ENCODE peak calls at places on chromosomes 11 and 22, in ten cellular contexts. F is dorsolateral prefrontal cortex, V is WERI-Rb-1, Q is left lung, O is left ventricle myocardium inferior, D is colonic mucosa, Z is endodermal cell, X is fibroblast of lung, T is hepatocyte, G is transverse colon. M is an unnamed sample.

GRCh38 chr22:16953206-16954059 is 54.6 kb downstream of the GAB4 start:
- DNase-seq in G (no peak), Q (no peak), F (no peak), O (no peak), Z (no peak), X (no peak), T (no peak), V (no peak), D (no peak), M (no peak)

GRCh38 chr22:42938976-42939375 is 76.0 kb downstream of the PACSIN2 start:
- DNase-seq in V (no peak), Q (no peak), D (no peak), T (no peak), O (no peak), G (no peak), F (no peak), Z (peak), X (no peak), M (peak)

GRCh38 chr11:111419641-111420327 is 40.7 kb upstream of the POU2AF1 start:
- DNase-seq in D (no peak), Z (peak), V (no peak), Q (no peak), X (no peak), O (no peak), G (no peak), F (peak), T (no peak), M (peak)

GRCh38 chr11:2460540-2461252 is 15.9 kb downstream of the KCNQ1 start:
- DNase-seq in O (no peak), D (peak), G (peak), T (no peak), F (no peak), V (no peak), Q (no peak), X (no peak), Z (no peak), M (no peak)

GRCh38 chr22:33971561-33971961 is 51.3 kb upstream of the LARGE1 start:
- DNase-seq in O (no peak), F (peak), Q (no peak), T (peak), V (no peak), D (no peak), G (no peak), X (no peak), Z (no peak), M (no peak)

GRCh38 chr11:128417607-128418324 is 169.6 kb downstream of the ETS1 start:
- DNase-seq in T (no peak), F (no peak), Z (no peak), Q (no peak), V (no peak), D (no peak), X (peak), G (no peak), O (no peak), M (no peak)

GRCh38 chr11:34242037-34242625 is 115.7 kb downstream of the ABTB2 start:
- DNase-seq in Q (no peak), G (no peak), V (no peak), T (peak), F (no peak), Z (no peak), X (no peak), D (no peak), O (no peak), M (no peak)

GRCh38 chr22:41177626-41178424 is 27.3 kb upstream of the L3MBTL2 start:
- DNase-seq in G (no peak), D (no peak), T (no peak), X (no peak), V (no peak), F (no peak), O (no peak), Q (no peak), Z (no peak), M (no peak)

GRCh38 chr11:79080506-79080905 is 360.3 kb downstream of the TENM4 start:
- DNase-seq in G (no peak), X (peak), Q (no peak), O (no peak), D (no peak), T (peak), Z (no peak), F (no peak), V (no peak), M (no peak)

GRCh38 chr11:131934006-131934405 is 563.6 kb downstream of the NTM start:
- DNase-seq in O (no peak), Z (no peak), Q (no peak), X (no peak), V (no peak), G (no peak), F (no peak), D (no peak), T (no peak), M (no peak)

GRCh38 chr22:38566726-38567504 is 3.1 kb downstream of the DMC1 start:
- DNase-seq in Z (no peak), V (no peak), D (no peak), Q (no peak), G (no peak), X (no peak), O (no peak), T (no peak), F (no peak), M (no peak)

GRCh38 chr22:42662114-42663021 is 13.2 kb upstream of the CYB5R3 start:
- DNase-seq in O (peak), G (peak), D (peak), V (peak), X (peak), F (peak), Q (peak), T (peak), Z (peak), M (peak)

GRCh38 chr11:44673691-44674090 is 53.1 kb upstream of the TSPAN18 start:
- DNase-seq in D (no peak), V (no peak), T (no peak), Z (no peak), Q (no peak), O (no peak), F (no peak), X (no peak), G (no peak), M (no peak)

GRCh38 chr11:102237096-102237735 is 80.1 kb upstream of the BIRC3 start:
- DNase-seq in X (peak), T (no peak), Q (no peak), D (no peak), F (no peak), O (no peak), G (no peak), V (no peak), Z (peak), M (no peak)

GRCh38 chr11:110337570-110338193 is 41.3 kb upstream of the RDX start:
- DNase-seq in F (no peak), G (no peak), X (no peak), T (peak), Q (no peak), O (no peak), V (no peak), Z (peak), D (no peak), M (no peak)

GRCh38 chr22:38649841-38650522 is 6.2 kb downstream of the FAM227A start:
- DNase-seq in F (no peak), Z (no peak), Q (no peak), X (no peak), O (no peak), G (no peak), D (no peak), T (no peak), V (no peak), M (no peak)

GRCh38 chr11:59899532-59899931 is 20.9 kb downstream of the OOSP3 start:
- DNase-seq in G (no peak), V (no peak), D (no peak), Q (no peak), T (no peak), X (no peak), F (no peak), Z (peak), O (no peak), M (no peak)

GRCh38 chr11:64267207-64267945 is 16.0 kb downstream of the PLCB3 start:
- DNase-seq in F (no peak), X (no peak), D (peak), Z (no peak), Q (no peak), O (no peak), T (no peak), G (no peak), V (no peak), M (no peak)

GRCh38 chr22:24947881-24948280 is 1.4 kb upstream of the LHFPL7 start:
- DNase-seq in O (no peak), G (no peak), X (no peak), Q (no peak), T (no peak), F (no peak), V (no peak), Z (no peak), D (no peak), M (no peak)

GRCh38 chr11:57358543-57358961 is 20.4 kb downstream of the P2RX3 start:
- DNase-seq in X (no peak), Q (no peak), T (peak), F (no peak), D (no peak), Z (no peak), G (no peak), V (no peak), O (no peak), M (no peak)

GRCh38 chr11:55655096-55655495 is 6.9 kb upstream of the OR4C6 start:
- DNase-seq in F (no peak), D (no peak), X (no peak), G (no peak), V (no peak), Q (no peak), Z (no peak), T (no peak), O (no peak), M (no peak)

GRCh38 chr11:119422505-119423416 is at the start of gene THY1:
- DNase-seq in V (peak), X (peak), F (no peak), Q (no peak), T (peak), D (no peak), Z (peak), G (no peak), O (no peak), M (no peak)

GRCh38 chr11:26297179-26297970 is 34.6 kb upstream of the ANO3 start:
- DNase-seq in X (peak), O (no peak), T (peak), G (no peak), D (no peak), Q (no peak), V (peak), F (no peak), Z (peak), M (peak)

GRCh38 chr11:19953909-19954308 is 206.4 kb downstream of the DBX1 start:
- DNase-seq in G (no peak), V (peak), Z (peak), D (no peak), O (no peak), F (no peak), X (peak), T (peak), Q (no peak), M (no peak)

GRCh38 chr11:62667460-62667859 is 2.3 kb downstream of the CSKMT start:
- DNase-seq in G (no peak), X (no peak), Q (no peak), F (no peak), V (no peak), O (no peak), T (no peak), Z (no peak), D (no peak), M (no peak)

GRCh38 chr11:124673333-124674167 is at the start of the genes SIAE and SPA17:
- DNase-seq in O (peak), D (peak), V (peak), T (peak), Q (peak), G (peak), X (peak), F (peak), Z (peak), M (peak)

GRCh38 chr22:39388261-39389011 is 11.1 kb upstream of the TAB1 start:
- DNase-seq in G (peak), T (peak), Z (peak), O (peak), D (peak), X (peak), F (peak), V (peak), Q (peak), M (peak)

GRCh38 chr11:12922418-12922817 is 86.7 kb upstream of the RASSF10 start:
- DNase-seq in Q (no peak), G (no peak), Z (no peak), O (no peak), T (no peak), D (no peak), X (peak), F (no peak), V (no peak), M (no peak)

GRCh38 chr11:93648168-93648567 is 13.3 kb upstream of the CEP295 start:
- DNase-seq in G (no peak), T (peak), V (no peak), X (peak), Z (no peak), O (no peak), F (no peak), Q (no peak), D (no peak), M (no peak)

GRCh38 chr11:76641905-76642304 is 28.6 kb downstream of the LRRC32 start:
- DNase-seq in D (peak), T (no peak), Q (no peak), X (no peak), Z (no peak), F (peak), V (no peak), O (no peak), G (no peak), M (no peak)

GRCh38 chr11:70297341-70297740 is 26.9 kb downstream of the PPFIA1 start:
- DNase-seq in G (no peak), V (no peak), Z (no peak), Q (no peak), D (no peak), T (no peak), O (no peak), F (no peak), X (no peak), M (no peak)

GRCh38 chr11:119318240-119319135 is 1.6 kb upstream of the MCAM start:
- DNase-seq in F (no peak), G (peak), O (no peak), V (no peak), Q (no peak), X (peak), D (no peak), T (no peak), Z (peak), M (no peak)

GRCh38 chr11:134142536-134142935 is 73.7 kb downstream of the JAM3 start:
- DNase-seq in O (no peak), V (no peak), Z (no peak), T (no peak), X (peak), Q (no peak), D (no peak), G (no peak), F (no peak), M (no peak)

GRCh38 chr11:26093206-26093605 is 238.7 kb upstream of the ANO3 start:
- DNase-seq in V (no peak), F (no peak), Q (no peak), T (no peak), Z (no peak), X (no peak), O (no peak), D (no peak), G (no peak), M (no peak)

GRCh38 chr11:62599909-62600308 is 1.8 kb downstream of the MTA2 start:
- DNase-seq in O (no peak), G (no peak), X (no peak), Z (peak), V (no peak), T (no peak), D (no peak), Q (no peak), F (no peak), M (peak)

GRCh38 chr11:35365961-35366360 is 53.4 kb downstream of the SLC1A2 start:
- DNase-seq in D (no peak), Z (no peak), T (no peak), X (no peak), O (no peak), G (no peak), V (no peak), Q (no peak), F (no peak), M (no peak)

GRCh38 chr22:46788426-46789168 is 26.1 kb downstream of the TBC1D22A start:
- DNase-seq in V (no peak), Q (peak), D (no peak), F (no peak), O (no peak), G (no peak), X (no peak), Z (no peak), T (no peak), M (peak)

GRCh38 chr11:117931971-117932370 is 2.8 kb upstream of the TMPRSS13 start:
- DNase-seq in D (no peak), T (no peak), Z (peak), V (no peak), X (no peak), F (no peak), G (peak), Q (peak), O (no peak), M (no peak)

GRCh38 chr11:17548444-17548843 is 1.4 kb downstream of the OTOG start:
- DNase-seq in X (no peak), G (no peak), O (no peak), F (no peak), V (no peak), D (no peak), Q (no peak), Z (peak), T (no peak), M (no peak)

GRCh38 chr11:113006916-113007445 is 45.8 kb downstream of the NCAM1 start:
- DNase-seq in T (no peak), F (no peak), X (no peak), O (no peak), Q (no peak), G (no peak), Z (no peak), D (no peak), V (no peak), M (no peak)

DNA sequence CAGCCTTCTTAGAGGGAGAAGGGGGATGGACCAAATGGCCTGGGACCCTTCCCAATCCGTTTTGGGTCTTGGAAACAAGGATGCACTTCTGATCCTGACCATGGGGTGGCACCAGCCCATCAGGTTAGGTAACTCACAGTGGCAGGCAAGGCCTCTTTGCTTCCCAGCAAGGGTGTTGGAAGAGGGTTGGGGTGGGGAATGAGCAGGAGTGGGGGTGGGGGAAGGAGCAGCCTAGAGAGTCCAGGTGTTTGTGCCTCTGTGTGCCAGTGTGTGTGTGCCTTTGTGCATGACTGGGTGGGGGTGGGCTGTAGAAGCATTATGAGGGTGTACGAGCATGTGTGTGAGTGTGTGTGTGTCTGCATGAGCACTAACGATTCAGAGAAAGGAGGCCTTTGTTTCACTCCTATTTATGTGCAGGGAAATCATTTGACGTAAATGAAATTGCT is 213.1 kb downstream of the INSC start:
- DNase-seq in Q (peak), Z (peak), V (peak), T (peak), O (peak), D (peak), X (peak), F (peak), G (peak), M (peak)
- TF ChIP-seq CTCF in Q (peak), Z (peak), V (peak), T (peak), O (peak), D (peak), X (peak), F (peak), G (peak), M (peak)

DNA sequence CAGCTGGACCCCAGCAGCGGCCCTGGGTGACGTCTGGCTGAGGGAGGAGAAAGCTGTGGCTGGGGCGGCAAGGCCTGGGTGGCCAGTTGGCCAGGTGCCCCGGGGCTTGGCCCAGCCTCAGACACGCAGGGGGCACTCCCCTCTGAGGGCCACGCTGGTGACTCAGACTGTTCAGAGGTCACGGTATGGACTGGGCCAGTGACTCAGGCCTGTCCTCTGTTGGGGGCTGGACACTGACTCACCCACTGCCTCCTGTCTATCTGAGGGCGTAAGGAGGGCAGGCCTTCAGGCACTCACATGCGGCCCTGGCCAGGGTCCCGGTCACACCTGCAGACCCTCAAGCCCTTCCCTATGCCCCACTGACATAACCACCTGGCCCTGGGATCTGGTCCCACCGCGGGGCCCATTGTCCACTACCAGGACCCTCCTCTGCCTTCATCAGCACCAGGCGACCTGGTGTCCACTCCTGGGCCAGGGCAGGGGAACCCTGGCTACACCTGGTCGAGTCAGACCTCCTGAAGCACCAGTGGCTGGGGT is 3.7 kb upstream of the MUC5AC start:
- DNase-seq in D (peak), O (no peak), Z (peak), V (no peak), F (peak), G (peak), Q (peak), X (peak), T (peak), M (no peak)
- H3K27ac ChIP-seq in D (no peak), O (no peak), Z (no peak), V (peak), F (no peak), G (no peak), Q (no peak), X (peak), T (peak), M (no peak)

GRCh38 chr22:50531546-50532352 is 1.9 kb upstream of the TYMP start:
- DNase-seq in X (peak), T (peak), F (no peak), Q (peak), Z (peak), D (peak), V (peak), O (peak), G (peak), M (peak)
- TF ChIP-seq CTCF in X (no peak), T (no peak), F (no peak), Q (no peak), Z (no peak), D (no peak), V (no peak), O (no peak), G (no peak), M (no peak)

GRCh38 chr22:27802389-27803079 is 978 bp upstream of the MN1 start:
- DNase-seq in Z (no peak), Q (no peak), G (no peak), T (no peak), V (no peak), X (no peak), F (no peak), O (no peak), D (no peak), M (no peak)
- H3K27ac ChIP-seq in Z (peak), Q (peak), G (peak), T (no peak), V (no peak), X (no peak), F (peak), O (peak), D (no peak), M (peak)